ENCODE peak calls at places on chromosomes 1 and 21, in four cellular contexts. U, C, X and O are unnamed samples.
A peak's percentile ranks its signal among the peaks of the same experiment; 100 is the strongest.

GRCh38 chr1:175984057-175984812 is 222.9 kb downstream of the COP1 start:
- DNase-seq in U (no peak), C (no peak), X (no peak), O (no peak)

GRCh38 chr1:179305450-179305849 is 11.9 kb downstream of the SOAT1 start:
- DNase-seq in U (no peak), C (no peak), X (no peak), O (no peak)

GRCh38 chr1:173823776-173824314 is 628 bp upstream of the DARS2 start:
- DNase-seq in U (peak; percentile 1), C (no peak), X (no peak), O (no peak)

GRCh38 chr1:63914706-63915105 is 140.9 kb downstream of the ROR1 start:
- DNase-seq in U (no peak), C (no peak), X (no peak), O (no peak)

GRCh38 chr1:22038036-22038435 is 14.5 kb upstream of the CDC42 start:
- DNase-seq in U (no peak), C (no peak), X (no peak), O (no peak)

GRCh38 chr1:157213836-157214235 is 75.6 kb upstream of the ETV3 start:
- DNase-seq in U (no peak), C (no peak), X (no peak), O (no peak)

GRCh38 chr21:42794551-42794950 is 84.8 kb downstream of the WDR4 start:
- DNase-seq in U (no peak), C (no peak), X (no peak), O (no peak)

GRCh38 chr1:2819429-2819828 is 17.9 kb upstream of the TTC34 start:
- DNase-seq in U (no peak), C (no peak), X (no peak), O (no peak)

GRCh38 chr1:183022202-183023145 is 746 bp upstream of the LAMC1 start:
- DNase-seq in U (no peak), C (peak; percentile 83), X (peak; percentile 26), O (peak; percentile 49)

GRCh38 chr1:111725192-111725591 is 14.0 kb downstream of the INKA2 start:
- DNase-seq in U (no peak), C (peak; percentile 77), X (no peak), O (no peak)

GRCh38 chr21:29288239-29288638 is 10.5 kb upstream of the BACH1 start:
- DNase-seq in U (no peak), C (no peak), X (no peak), O (no peak)

GRCh38 chr1:12249181-12249580 is 19.4 kb downstream of the VPS13D start:
- DNase-seq in U (no peak), C (no peak), X (no peak), O (no peak)

GRCh38 chr1:226201029-226201593 is 14.6 kb upstream of the ACBD3 start:
- DNase-seq in U (no peak), C (no peak), X (no peak), O (no peak)

GRCh38 chr1:114554577-114554976 is 26.8 kb downstream of the BCAS2 start:
- DNase-seq in U (no peak), C (no peak), X (no peak), O (no peak)

GRCh38 chr21:41653944-41654625 is 112.8 kb downstream of the RIPK4 start:
- DNase-seq in U (no peak), C (no peak), X (no peak), O (no peak)

GRCh38 chr21:34722684-34723300 is 54.0 kb downstream of the CLIC6 start:
- DNase-seq in U (no peak), C (no peak), X (peak; percentile 28), O (no peak)

GRCh38 chr1:6082430-6082971 is 36.8 kb downstream of the KCNAB2 start:
- DNase-seq in U (no peak), C (peak; percentile 54), X (no peak), O (no peak)